ENCODE peak calls at places on chromosomes 12 and 14, in five cellular contexts. N, V, E, I and K are unnamed samples.

GRCh38 chr14:71142375-71143038 is 235.2 kb downstream of the PCNX1 start:
- DNase-seq in N (peak), V (no peak), E (no peak), I (peak), K (peak)

GRCh38 chr12:87813476-87814234 is 215.5 kb downstream of the C12orf50 start:
- DNase-seq in N (no peak), V (no peak), E (no peak), I (peak), K (peak)

GRCh38 chr12:47811070-47811391 is 8.7 kb downstream of the HDAC7 start:
- DNase-seq in N (no peak), V (no peak), E (no peak), I (no peak), K (no peak)

GRCh38 chr14:50225974-50226297 is 5.4 kb downstream of the SOS2 start:
- DNase-seq in N (no peak), V (no peak), E (no peak), I (no peak), K (no peak)

GRCh38 chr12:113224955-113225354 is 3.7 kb downstream of the TPCN1 start:
- DNase-seq in N (no peak), V (no peak), E (no peak), I (no peak), K (no peak)

GRCh38 chr14:74133833-74134481 is 49.2 kb downstream of the LIN52 start:
- DNase-seq in N (no peak), V (no peak), E (no peak), I (no peak), K (no peak)

GRCh38 chr14:69319911-69320310 is 60.0 kb downstream of the GALNT16 start:
- DNase-seq in N (no peak), V (no peak), E (no peak), I (no peak), K (no peak)

GRCh38 chr14:23299186-23299521 is 3.5 kb downstream of the PPP1R3E start:
- DNase-seq in N (no peak), V (no peak), E (no peak), I (no peak), K (no peak)

GRCh38 chr12:87778065-87778464 is 251.1 kb downstream of the C12orf50 start:
- DNase-seq in N (no peak), V (no peak), E (no peak), I (no peak), K (no peak)

GRCh38 chr12:58918475-58918874 is 1.8 kb downstream of the LRIG3 start:
- DNase-seq in N (no peak), V (no peak), E (no peak), I (no peak), K (peak)

GRCh38 chr14:64796369-64796768 is 83.3 kb downstream of the SPTB start:
- DNase-seq in N (no peak), V (no peak), E (no peak), I (no peak), K (no peak)

GRCh38 chr12:94799136-94799535 is 148.8 kb upstream of the TMCC3 start:
- DNase-seq in N (no peak), V (no peak), E (no peak), I (no peak), K (no peak)

GRCh38 chr12:22600226-22600625 is 24.7 kb upstream of the ETNK1 start:
- DNase-seq in N (no peak), V (no peak), E (no peak), I (no peak), K (no peak)